ENCODE peak calls at places on chromosomes 3 and 15, in six cellular contexts. B is OCI-LY7, G is GM23338, C is K562, S is endothelial cell of umbilical vein, W is IMR-90. J is an unnamed sample.

GRCh38 chr3:183061431-183062172 is 37.7 kb downstream of the MCCC1 start:
- DNase-seq in W (peak), C (no peak), G (no peak), S (no peak), B (no peak), J (no peak)

GRCh38 chr3:54235998-54236397 is 113.6 kb downstream of the CACNA2D3 start:
- DNase-seq in B (no peak), W (no peak), C (no peak), G (no peak), S (no peak), J (no peak)

GRCh38 chr3:177744873-177745646 is 547.8 kb upstream of the TBL1XR1 start:
- DNase-seq in G (no peak), B (no peak), C (no peak), S (no peak), W (peak), J (no peak)

GRCh38 chr15:35886765-35887164 is 340.8 kb upstream of the DPH6 start:
- DNase-seq in C (no peak), W (peak), G (no peak), B (no peak), S (peak), J (no peak)

GRCh38 chr15:41862515-41863116 is 24.0 kb downstream of the PLA2G4B start:
- DNase-seq in B (no peak), W (no peak), C (no peak), S (no peak), G (peak), J (no peak)

GRCh38 chr3:63910873-63911272 is 1.3 kb downstream of the SCAANT1 start:
- DNase-seq in G (no peak), W (peak), C (no peak), S (peak), B (peak), J (no peak)

GRCh38 chr15:94164202-94164807 is 67.1 kb upstream of the MCTP2 start:
- DNase-seq in G (peak), B (peak), C (peak), W (peak), S (peak), J (peak)

GRCh38 chr3:53671192-53672021 is 174.8 kb downstream of the CHDH start:
- DNase-seq in S (no peak), G (no peak), W (no peak), C (no peak), B (no peak), J (no peak)

GRCh38 chr15:70182858-70183695 is 85.4 kb upstream of the TLE3 start:
- DNase-seq in G (peak), C (no peak), W (no peak), S (no peak), B (no peak), J (no peak)

GRCh38 chr3:55807210-55807609 is 320.1 kb upstream of the WNT5A start:
- DNase-seq in B (no peak), G (no peak), C (no peak), S (no peak), W (no peak), J (no peak)

GRCh38 chr15:32029409-32029861 is 880 bp upstream of the CHRNA7 start:
- DNase-seq in C (no peak), G (peak), S (peak), W (no peak), B (no peak), J (no peak)

GRCh38 chr15:70627734-70628541 is 135.4 kb downstream of the UACA start:
- DNase-seq in B (no peak), S (no peak), G (no peak), C (no peak), W (no peak), J (no peak)

GRCh38 chr3:130849111-130849552 is 44.8 kb upstream of the ATP2C1 start:
- DNase-seq in C (peak), G (no peak), B (no peak), W (no peak), S (no peak), J (no peak)

GRCh38 chr3:154251610-154252009 is 72.7 kb downstream of the DHX36 start:
- DNase-seq in S (no peak), W (no peak), C (no peak), B (no peak), G (no peak), J (no peak)

GRCh38 chr3:160564949-160565441 is 376 bp downstream of the KPNA4 start:
- DNase-seq in C (peak), G (peak), B (peak), S (no peak), W (peak), J (peak)

GRCh38 chr3:129604942-129605592 is 1.4 kb downstream of the PLXND1 start:
- DNase-seq in S (no peak), W (no peak), G (peak), C (no peak), B (no peak), J (no peak)

GRCh38 chr15:32861741-32862140 is 143.9 kb downstream of the GREM1 start:
- DNase-seq in G (peak), B (no peak), C (no peak), W (peak), S (no peak), J (no peak)

GRCh38 chr3:120642368-120642948 is 39.6 kb downstream of the HGD start:
- DNase-seq in S (peak), C (peak), W (peak), B (no peak), G (no peak), J (no peak)
- TF ChIP-seq CTCF in S (peak), C (no peak), W (peak), B (no peak), G (no peak), J (no peak)

GRCh38 chr15:81133782-81134461 is at the start of gene CFAP161:
- DNase-seq in W (peak), C (no peak), S (peak), G (peak), B (no peak), J (no peak)
- H3K4me3 ChIP-seq in W (peak), C (no peak), S (peak), G (peak), B (no peak), J (no peak)

DNA sequence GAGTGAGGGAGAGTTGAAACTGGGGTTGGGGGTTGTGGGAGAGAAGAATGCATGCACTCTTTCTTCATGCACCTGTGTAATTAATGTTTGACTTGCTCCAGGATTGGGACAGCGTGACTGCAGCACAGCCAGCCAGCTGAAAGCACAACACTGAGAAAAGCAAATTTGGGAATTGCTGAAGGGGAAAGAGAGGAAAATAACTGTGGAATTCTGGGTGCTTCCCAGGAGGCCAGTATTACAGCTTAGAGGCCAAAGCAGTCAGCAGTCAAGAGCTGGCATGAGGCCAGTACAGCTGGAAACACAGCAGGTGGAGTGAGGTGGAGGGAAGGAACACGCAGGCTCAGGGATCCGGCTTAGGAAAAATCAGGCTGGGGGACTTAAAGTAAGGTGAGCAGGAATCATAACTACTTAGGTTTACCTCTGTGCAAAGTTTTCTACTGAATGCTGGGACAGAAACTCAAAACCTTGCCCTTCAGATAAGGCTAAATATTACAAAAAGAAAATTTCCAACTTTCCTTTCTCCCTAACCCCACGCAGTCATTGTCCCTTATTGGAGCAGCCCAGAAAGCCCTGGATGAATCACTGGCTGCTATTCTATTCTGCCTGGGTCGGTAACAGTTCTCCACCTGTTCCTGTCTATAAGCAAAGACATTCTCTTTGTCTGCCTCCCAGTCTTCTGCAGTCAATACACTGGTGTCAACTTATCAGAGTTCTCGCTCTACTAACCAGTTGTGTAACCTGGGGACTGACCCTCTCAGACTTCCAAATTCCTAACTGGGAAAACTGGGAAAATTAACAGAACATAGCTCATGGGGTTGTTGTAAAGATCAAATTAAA is 167.2 kb downstream of the MAGI1 start:
- DNase-seq in W (peak), C (no peak), S (peak), B (no peak), G (no peak), J (no peak)
- H3K4me2 ChIP-seq in W (no peak), C (no peak), S (no peak), B (no peak), G (no peak), J (no peak)

GRCh38 chr3:180631317-180631716 is 29.4 kb downstream of the TTC14 start:
- DNase-seq in S (no peak), C (no peak), G (peak), B (no peak), W (no peak), J (no peak)
- TF ChIP-seq CTCF in S (no peak), C (peak), G (peak), B (peak), W (peak), J (peak)

GRCh38 chr3:126816956-126817777 is 113.1 kb downstream of the CHCHD6 start:
- DNase-seq in S (no peak), G (peak), B (no peak), W (no peak), C (no peak), J (no peak)
- H3K4me3 ChIP-seq in S (no peak), G (peak), B (no peak), W (no peak), C (no peak), J (no peak)

J was measured in DND-41.